ENCODE peak calls at places on chromosomes 3 and 15, in nine cellular contexts. Q is astrocyte, Z is fibroblast of lung, T is omental fat pad, L is heart right ventricle, N is upper lobe of right lung, S is colonic mucosa, C is Calu3, F is epithelial cell of proximal tubule. V is an unnamed sample.

GRCh38 chr3:107271787-107272387 is 105.4 kb upstream of the CCDC54 start:
- DNase-seq in Q (peak; percentile 31), Z (peak; percentile 40), T (no peak), L (no peak), N (no peak), S (no peak), C (no peak), F (peak; percentile 6), V (no peak)

GRCh38 chr15:99507016-99507731 is 58.6 kb upstream of the MEF2A start:
- DNase-seq in Q (peak; percentile 78), Z (peak; percentile 83), T (no peak), L (peak; percentile 82), N (no peak), S (no peak), C (no peak), F (no peak), V (no peak)

GRCh38 chr3:179768080-179768479 is 115.2 kb downstream of the USP13 start:
- DNase-seq in Q (peak; percentile 70), Z (peak; percentile 75), T (no peak), L (no peak), N (no peak), S (peak; percentile 35), C (peak; percentile 53), F (peak; percentile 51), V (peak; percentile 39)

GRCh38 chr3:32584660-32585059 is 14.0 kb upstream of the DYNC1LI1 start:
- DNase-seq in Q (no peak), Z (no peak), T (no peak), L (peak; percentile 41), N (no peak), S (no peak), C (no peak), F (no peak), V (no peak)

GRCh38 chr15:93067649-93068085 is 21.3 kb downstream of the RGMA start:
- DNase-seq in Q (no peak), Z (no peak), T (no peak), L (no peak), N (no peak), S (no peak), C (no peak), F (no peak), V (no peak)

GRCh38 chr3:60013241-60013640 is 963.4 kb upstream of the CFAP20DC start:
- DNase-seq in Q (peak; percentile 38), Z (peak; percentile 51), T (no peak), L (no peak), N (no peak), S (no peak), C (no peak), F (no peak), V (no peak)

GRCh38 chr3:135736740-135737139 is 228.8 kb upstream of the PPP2R3A start:
- DNase-seq in Q (no peak), Z (peak; percentile 8), T (no peak), L (no peak), N (no peak), S (peak; percentile 47), C (peak; percentile 80), F (no peak), V (no peak)

GRCh38 chr3:135091956-135092355 is 296.9 kb downstream of the EPHB1 start:
- DNase-seq in Q (no peak), Z (no peak), T (no peak), L (no peak), N (no peak), S (no peak), C (no peak), F (no peak), V (no peak)

GRCh38 chr15:63194291-63194681 is 4.9 kb downstream of the RAB8B start:
- DNase-seq in Q (no peak), Z (no peak), T (no peak), L (no peak), N (no peak), S (no peak), C (no peak), F (no peak), V (no peak)
- TF ChIP-seq CTCF in Q (no peak), Z (no peak), T (no peak), L (no peak), N (no peak), S (no peak), C (no peak), F (no peak), V (no peak)

DNA sequence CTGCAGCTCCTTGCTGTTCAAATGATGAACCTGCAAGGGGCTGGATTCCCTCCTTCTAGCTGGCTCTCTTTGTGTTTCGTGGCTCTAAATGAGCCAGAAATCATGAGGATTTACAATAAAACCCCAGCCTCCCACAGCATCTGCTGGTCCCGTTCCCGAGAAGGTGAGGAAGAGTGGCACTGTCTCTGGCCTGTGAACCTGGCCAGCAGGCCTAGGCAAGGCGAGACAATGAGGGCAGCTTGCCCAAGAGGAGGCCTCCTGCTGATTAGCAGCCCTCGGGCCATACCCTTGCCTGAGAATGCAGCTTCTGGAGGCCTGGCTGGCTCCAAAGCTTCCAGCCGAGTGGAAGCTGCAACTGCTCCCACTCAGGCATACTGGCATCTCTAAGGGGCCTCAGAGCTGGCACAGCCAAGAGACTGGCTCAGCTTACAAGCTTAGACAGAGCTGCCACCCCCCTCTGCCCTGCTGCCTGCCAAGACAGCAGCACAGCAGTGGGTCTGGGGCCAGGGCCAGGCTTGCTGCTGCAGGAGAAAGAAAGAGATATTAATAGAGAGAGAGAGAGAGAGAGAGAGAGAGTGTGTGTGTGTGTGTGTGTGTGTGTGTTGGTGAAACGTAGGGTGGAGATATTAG is 76.5 kb downstream of the HMG20A start:
- DNase-seq in Q (peak; percentile 45), Z (peak; percentile 55), T (no peak), L (peak; percentile 84), N (peak; percentile 63), S (no peak), C (no peak), F (no peak), V (no peak)
- TF ChIP-seq CTCF in Q (no peak), Z (no peak), T (no peak), L (peak; percentile 21), N (peak; percentile 20), S (no peak), C (no peak), F (no peak), V (no peak)

DNA sequence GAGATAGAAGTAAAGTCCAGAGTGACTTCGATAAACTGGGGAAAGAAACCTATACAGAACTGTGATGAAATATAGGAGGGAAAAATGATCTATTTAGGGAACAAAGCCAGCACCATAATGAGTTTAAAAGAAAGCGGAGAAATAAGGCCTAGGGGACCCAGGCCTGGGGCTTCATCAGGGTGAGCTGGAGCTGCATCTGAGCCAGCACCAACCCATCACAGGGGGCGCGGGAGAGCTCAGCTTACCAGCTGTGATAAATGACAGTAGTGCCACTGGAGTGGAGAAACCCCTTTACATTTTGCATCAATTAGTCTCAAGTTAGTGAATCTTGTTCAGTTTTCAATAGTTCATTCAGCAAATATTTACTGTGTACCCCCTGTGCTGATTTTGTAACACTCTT is 21.3 kb downstream of the PODXL2 start:
- DNase-seq in Q (no peak), Z (no peak), T (no peak), L (no peak), N (no peak), S (no peak), C (no peak), F (no peak), V (no peak)
- TF ChIP-seq CTCF in Q (no peak), Z (no peak), T (no peak), L (no peak), N (no peak), S (no peak), C (no peak), F (no peak), V (no peak)

GRCh38 chr3:50146316-50146901 is 8.7 kb upstream of the SEMA3F start:
- DNase-seq in Q (no peak), Z (no peak), T (no peak), L (no peak), N (no peak), S (no peak), C (no peak), F (no peak), V (no peak)
- TF ChIP-seq CTCF in Q (no peak), Z (no peak), T (no peak), L (no peak), N (no peak), S (no peak), C (no peak), F (peak; percentile 38), V (peak; percentile 24)

GRCh38 chr3:157327018-157327417 is 109.6 kb upstream of the PTX3 start:
- DNase-seq in Q (no peak), Z (no peak), T (no peak), L (no peak), N (no peak), S (no peak), C (no peak), F (no peak), V (no peak)
- TF ChIP-seq CTCF in Q (no peak), Z (no peak), T (no peak), L (no peak), N (no peak), S (no peak), C (no peak), F (peak; percentile 13), V (no peak)

GRCh38 chr15:34620814-34621213 is 37.4 kb upstream of the GOLGA8B start:
- DNase-seq in Q (no peak), Z (no peak), T (no peak), L (no peak), N (no peak), S (no peak), C (no peak), F (no peak), V (no peak)

GRCh38 chr15:34620122-34620521 is 36.7 kb upstream of the GOLGA8B start:
- DNase-seq in Q (no peak), Z (no peak), T (no peak), L (no peak), N (no peak), S (no peak), C (no peak), F (no peak), V (no peak)

GRCh38 chr15:34618073-34618472 is 34.6 kb upstream of the GOLGA8B start:
- DNase-seq in Q (no peak), Z (no peak), T (no peak), L (no peak), N (no peak), S (no peak), C (no peak), F (no peak), V (no peak)

GRCh38 chr15:34619151-34619550 is 35.7 kb upstream of the GOLGA8B start:
- DNase-seq in Q (no peak), Z (no peak), T (no peak), L (no peak), N (no peak), S (no peak), C (no peak), F (no peak), V (no peak)

DNA sequence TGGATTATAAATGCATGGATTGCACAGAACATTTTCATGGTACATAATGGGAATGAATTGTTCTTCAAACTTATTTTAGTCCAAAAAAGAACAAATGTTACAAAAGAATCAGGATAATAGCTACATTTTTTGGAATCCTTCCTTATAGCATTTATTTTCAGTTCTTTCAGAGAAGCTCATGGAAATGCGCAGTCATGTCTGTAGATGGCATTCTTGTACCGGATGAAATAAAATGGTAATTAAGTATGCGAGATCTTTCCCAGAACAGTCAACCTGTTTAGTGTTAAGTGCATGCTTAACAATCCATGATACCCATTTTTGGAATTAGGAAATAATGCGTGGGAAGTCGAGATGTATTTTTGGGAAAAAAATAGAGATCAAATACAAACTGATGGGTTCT is 38.2 kb upstream of the GOLGA8B start:
- DNase-seq in Q (peak; percentile 35), Z (peak; percentile 44), T (no peak), L (no peak), N (no peak), S (no peak), C (no peak), F (no peak), V (no peak)
- TF ChIP-seq CTCF in Q (peak; percentile 63), Z (peak; percentile 21), T (no peak), L (peak; percentile 60), N (peak; percentile 36), S (no peak), C (no peak), F (peak; percentile 56), V (no peak)

V was measured in DND-41.